ENCODE peak calls at places on chromosomes 1 and 21, in four cellular contexts. One of them, this sample, is unnamed.

GRCh38 chr1:234292006-234292405 is 81.2 kb upstream of the COA6 start:
- DNase-seq in WTC11: no peak
- DNase-seq in GM12878: no peak
- DNase-seq in K562: no peak
- DNase-seq in this sample: no peak

GRCh38 chr1:21232044-21232443 is 55.3 kb upstream of the EIF4G3 start:
- DNase-seq in WTC11: peak; percentile 37
- DNase-seq in GM12878: no peak
- DNase-seq in K562: peak; percentile 78
- DNase-seq in this sample: peak; percentile 81

GRCh38 chr1:205449750-205450443 is 5.9 kb downstream of the BLACAT1 start:
- DNase-seq in WTC11: peak; percentile 74
- DNase-seq in GM12878: no peak
- DNase-seq in K562: peak; percentile 97
- DNase-seq in this sample: peak; percentile 52

GRCh38 chr1:75932304-75932703 is at the start of gene ASB17:
- DNase-seq in WTC11: no peak
- DNase-seq in GM12878: no peak
- DNase-seq in K562: no peak
- DNase-seq in this sample: no peak

GRCh38 chr1:176567190-176567794 is 104.3 kb downstream of the PAPPA2 start:
- DNase-seq in WTC11: no peak
- DNase-seq in GM12878: no peak
- DNase-seq in K562: no peak
- DNase-seq in this sample: no peak

GRCh38 chr1:48610628-48611542 is 138.9 kb upstream of the SPATA6 start:
- DNase-seq in WTC11: no peak
- DNase-seq in GM12878: no peak
- DNase-seq in K562: no peak
- DNase-seq in this sample: peak; percentile 34

GRCh38 chr1:226575436-226576390 is 27.1 kb downstream of the STUM start:
- DNase-seq in WTC11: no peak
- DNase-seq in GM12878: no peak
- DNase-seq in K562: no peak
- DNase-seq in this sample: peak; percentile 71

GRCh38 chr21:42518216-42518615 is 4.6 kb downstream of the SLC37A1 start:
- DNase-seq in WTC11: no peak
- DNase-seq in GM12878: no peak
- DNase-seq in K562: no peak
- DNase-seq in this sample: no peak

GRCh38 chr1:161721738-161722343 is 497 bp downstream of the FCRLB start:
- DNase-seq in WTC11: no peak
- DNase-seq in GM12878: no peak
- DNase-seq in K562: peak; percentile 67
- DNase-seq in this sample: no peak

GRCh38 chr1:40178200-40178599 is 17.0 kb downstream of the RLF start:
- DNase-seq in WTC11: no peak
- DNase-seq in GM12878: no peak
- DNase-seq in K562: no peak
- DNase-seq in this sample: no peak

GRCh38 chr1:240515505-240515904 is 96.5 kb downstream of the GREM2 start:
- DNase-seq in WTC11: no peak
- DNase-seq in GM12878: no peak
- DNase-seq in K562: no peak
- DNase-seq in this sample: no peak

GRCh38 chr21:41641821-41642368 is 125.0 kb downstream of the RIPK4 start:
- DNase-seq in WTC11: no peak
- DNase-seq in GM12878: no peak
- DNase-seq in K562: no peak
- DNase-seq in this sample: no peak

GRCh38 chr1:156123356-156124196 is 9.1 kb downstream of the LMNA start:
- DNase-seq in WTC11: peak; percentile 68
- DNase-seq in GM12878: peak; percentile 46
- DNase-seq in K562: peak; percentile 64
- DNase-seq in this sample: peak; percentile 79

GRCh38 chr1:156120318-156120717 is 5.8 kb downstream of the LMNA start:
- DNase-seq in WTC11: no peak
- DNase-seq in GM12878: no peak
- DNase-seq in K562: no peak
- DNase-seq in this sample: no peak

GRCh38 chr1:156121441-156121840 is 6.9 kb downstream of the LMNA start:
- DNase-seq in WTC11: no peak
- DNase-seq in GM12878: no peak
- DNase-seq in K562: no peak
- DNase-seq in this sample: no peak

GRCh38 chr1:156122519-156123355 is 8.2 kb downstream of the LMNA start:
- DNase-seq in WTC11: no peak
- DNase-seq in GM12878: no peak
- DNase-seq in K562: peak; percentile 55
- DNase-seq in this sample: no peak

GRCh38 chr1:156122086-156122485 is 7.6 kb downstream of the LMNA start:
- DNase-seq in WTC11: no peak
- DNase-seq in GM12878: no peak
- DNase-seq in K562: no peak
- DNase-seq in this sample: no peak
- TF ChIP-seq USF1 in WTC11: no peak
- TF ChIP-seq USF1 in GM12878: no peak
- TF ChIP-seq USF1 in K562: no peak
- TF ChIP-seq USF1 in this sample: no peak

DNA sequence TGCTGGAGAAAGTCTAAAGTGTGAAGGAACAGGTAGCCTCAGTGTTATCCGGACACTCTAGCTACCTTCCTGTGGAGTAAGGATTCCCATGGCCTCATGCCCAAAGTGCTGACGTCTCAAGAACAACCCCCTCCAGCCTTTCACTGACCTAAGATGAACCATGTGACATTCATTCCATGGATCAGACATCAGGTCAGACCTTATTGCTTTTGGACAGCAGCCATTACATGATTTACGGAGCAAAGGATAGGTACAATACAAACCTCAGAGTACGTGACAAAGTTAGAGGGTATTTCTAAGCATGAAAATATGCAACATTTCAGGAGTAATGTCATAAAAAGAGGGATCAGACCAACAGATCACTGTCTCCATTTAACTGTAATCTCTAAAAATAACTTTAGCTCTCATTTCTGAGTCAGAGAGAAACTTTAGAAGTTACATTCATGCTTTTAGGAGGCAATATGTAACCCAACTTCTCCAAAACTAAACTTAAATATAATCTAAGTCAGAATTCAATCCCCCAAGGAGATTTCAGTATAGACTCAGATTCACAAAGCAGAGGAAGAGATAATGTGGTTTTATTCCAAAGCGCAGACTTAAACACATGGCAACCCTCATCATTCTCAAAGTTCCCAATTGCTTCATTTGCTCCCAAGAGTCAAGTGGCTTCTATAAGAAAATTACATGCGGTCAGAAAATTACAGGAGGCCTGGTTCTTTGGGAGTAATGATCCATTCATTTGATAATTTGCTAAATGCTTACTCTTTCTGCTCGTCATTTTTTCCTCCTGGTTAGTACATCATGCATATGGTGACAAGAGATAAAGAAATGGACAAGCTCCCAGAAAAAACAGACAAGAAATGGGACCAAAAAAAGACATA is 280.4 kb downstream of the SETD4 start:
- DNase-seq in WTC11: no peak
- DNase-seq in GM12878: no peak
- DNase-seq in K562: no peak
- DNase-seq in this sample: no peak
- TF ChIP-seq USF1 in WTC11: no peak
- TF ChIP-seq USF1 in GM12878: no peak
- TF ChIP-seq USF1 in K562: no peak
- TF ChIP-seq USF1 in this sample: peak; percentile 62

DNA sequence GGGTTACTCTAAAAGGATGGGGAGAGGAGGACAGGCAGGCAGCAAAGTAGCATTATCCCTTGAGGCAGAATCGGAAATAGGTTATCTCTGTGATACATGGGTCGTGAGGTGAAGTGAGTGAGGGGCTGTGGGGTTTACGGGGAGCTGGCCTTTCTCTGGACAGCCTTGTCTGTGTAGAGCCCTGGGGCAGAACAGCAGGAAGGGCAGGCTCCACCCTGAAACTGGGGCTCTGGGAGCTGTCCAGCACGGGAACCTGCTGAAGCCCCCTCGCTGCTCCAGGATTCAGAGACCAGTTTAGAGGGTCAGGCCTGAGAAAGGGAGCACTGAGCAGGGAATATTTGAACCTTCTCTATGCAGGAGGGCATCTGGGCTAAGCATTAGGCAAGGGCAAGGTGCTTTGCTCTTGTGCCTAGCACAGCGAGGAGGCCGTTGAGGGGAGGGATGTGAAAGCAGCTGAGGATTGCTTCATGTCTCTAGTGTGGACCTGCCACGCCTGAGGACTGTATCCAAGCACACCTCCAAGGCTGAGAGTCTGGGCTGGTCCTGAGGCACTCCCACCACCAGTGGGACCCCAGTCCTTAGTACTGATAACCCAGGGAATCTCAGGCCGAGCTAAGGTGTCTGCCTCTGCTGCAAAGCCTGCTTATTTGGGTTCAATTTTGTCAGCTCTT is 55.8 kb downstream of the NAV1 start:
- DNase-seq in WTC11: peak; percentile 81
- DNase-seq in GM12878: no peak
- DNase-seq in K562: peak; percentile 81
- DNase-seq in this sample: peak; percentile 65
- TF ChIP-seq USF1 in WTC11: peak; percentile 42
- TF ChIP-seq USF1 in GM12878: no peak
- TF ChIP-seq USF1 in K562: peak; percentile 28
- TF ChIP-seq USF1 in this sample: no peak

DNA sequence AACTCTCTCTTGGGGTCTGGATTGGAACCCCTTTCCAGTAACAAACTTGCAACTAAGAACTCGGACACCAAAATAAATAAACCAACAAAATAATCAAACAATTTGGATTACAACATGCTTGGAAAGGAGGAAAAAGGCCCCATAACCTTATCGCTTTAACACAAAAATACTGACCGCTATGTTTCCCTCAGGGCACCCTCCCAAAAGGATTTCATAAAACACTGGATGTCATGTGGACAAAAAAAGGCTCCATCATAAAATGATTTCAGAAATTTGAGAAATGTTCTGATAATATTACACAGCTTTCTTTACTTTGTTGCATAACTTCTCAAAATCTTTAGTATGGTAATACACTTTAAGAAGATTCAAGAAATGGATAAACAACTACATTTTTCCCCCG is 85.2 kb upstream of the KIAA0040 start:
- DNase-seq in WTC11: no peak
- DNase-seq in GM12878: no peak
- DNase-seq in K562: no peak
- DNase-seq in this sample: no peak
- TF ChIP-seq USF1 in WTC11: no peak
- TF ChIP-seq USF1 in GM12878: no peak
- TF ChIP-seq USF1 in K562: no peak
- TF ChIP-seq USF1 in this sample: no peak

DNA sequence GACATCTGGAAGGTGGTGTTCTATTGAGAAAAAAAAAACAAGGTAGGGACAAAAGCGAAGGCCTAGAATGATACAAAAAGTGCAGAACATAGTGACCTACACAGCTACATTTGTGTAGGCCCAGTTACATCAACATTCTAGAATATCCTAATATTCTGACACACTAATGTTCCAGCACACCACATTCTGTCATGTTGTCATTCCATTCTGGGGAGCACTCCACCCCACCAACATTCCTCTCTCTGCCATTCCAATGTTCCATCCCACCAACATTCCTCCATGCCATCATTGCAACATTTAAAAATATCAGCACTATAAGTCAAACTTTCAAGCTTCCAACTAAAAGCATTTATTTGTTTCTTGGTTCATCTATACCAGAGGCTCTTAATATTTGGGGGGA is 28.5 kb downstream of the COA7 start:
- DNase-seq in WTC11: no peak
- DNase-seq in GM12878: no peak
- DNase-seq in K562: no peak
- DNase-seq in this sample: no peak
- TF ChIP-seq USF1 in WTC11: no peak
- TF ChIP-seq USF1 in GM12878: no peak
- TF ChIP-seq USF1 in K562: no peak
- TF ChIP-seq USF1 in this sample: no peak